ENCODE peak calls at places on chromosome 5, in four cellular contexts. V is cardiac fibroblast; G is endothelial cell; P is CD8-positive, alpha-beta T cell. M is an unnamed sample.

GRCh38 chr5:152688561-152689274 is 283.6 kb upstream of the NMUR2 start:
- DNase-seq in V (peak; percentile 81), G (no peak), P (no peak), M (no peak)

GRCh38 chr5:77852514-77853352 is 76.6 kb upstream of the TBCA start:
- DNase-seq in V (peak; percentile 67), G (peak; percentile 63), P (no peak), M (no peak)

GRCh38 chr5:93755716-93756115 is 14.3 kb upstream of the POU5F2 start:
- DNase-seq in V (peak; percentile 12), G (no peak), P (no peak), M (no peak)

GRCh38 chr5:19950897-19951296 is 37.1 kb downstream of the CDH18 start:
- DNase-seq in V (no peak), G (no peak), P (no peak), M (no peak)

GRCh38 chr5:34038430-34038829 is 4.6 kb downstream of the C1QTNF3 start:
- DNase-seq in V (no peak), G (no peak), P (no peak), M (no peak)

GRCh38 chr5:39189297-39189955 is 29.9 kb downstream of the FYB1 start:
- DNase-seq in V (no peak), G (no peak), P (no peak), M (no peak)

GRCh38 chr5:16549491-16550233 is 67.1 kb downstream of the RETREG1 start:
- DNase-seq in V (peak; percentile 9), G (no peak), P (no peak), M (no peak)

GRCh38 chr5:134590992-134591659 is 41.5 kb downstream of the SAR1B start:
- DNase-seq in V (no peak), G (no peak), P (no peak), M (no peak)

GRCh38 chr5:42912184-42912766 is 100.6 kb upstream of the SELENOP start:
- DNase-seq in V (peak; percentile 77), G (peak; percentile 22), P (peak; percentile 39), M (peak; percentile 95)

GRCh38 chr5:72291601-72292000 is 28.4 kb downstream of the MRPS27 start:
- DNase-seq in V (no peak), G (no peak), P (no peak), M (no peak)

GRCh38 chr5:6594066-6594465 is 38.8 kb downstream of the NSUN2 start:
- DNase-seq in V (no peak), G (no peak), P (no peak), M (no peak)

GRCh38 chr5:43233946-43234345 is 41.9 kb downstream of the NIM1K start:
- DNase-seq in V (no peak), G (no peak), P (no peak), M (no peak)

GRCh38 chr5:162657076-162657475 is 589.5 kb downstream of the GABRG2 start:
- DNase-seq in V (no peak), G (no peak), P (no peak), M (no peak)

GRCh38 chr5:140189977-140190867 is 15.2 kb downstream of the CYSTM1 start:
- DNase-seq in V (peak; percentile 53), G (no peak), P (no peak), M (no peak)

GRCh38 chr5:14449052-14449661 is 132.4 kb upstream of the OTULINL start:
- DNase-seq in V (peak; percentile 93), G (no peak), P (no peak), M (no peak)